ENCODE peak calls at places on chromosomes 5 and 9, in seven cellular contexts. C is PC-3, J is tibial nerve, N is ovary, O is Panc1, G is breast epithelium, D is uterus. U is an unnamed sample.

GRCh38 chr9:109537288-109537687 is 39.2 kb upstream of the PTPN3 start:
- DNase-seq in G (peak; percentile 50), D (no peak), N (no peak), O (no peak), J (no peak), C (no peak), U (no peak)

GRCh38 chr9:114350636-114351396 is 21.1 kb downstream of the ORM2 start:
- DNase-seq in J (no peak), G (no peak), D (no peak), N (no peak), C (no peak), O (no peak), U (no peak)

GRCh38 chr9:121883281-121884056 is 209.6 kb downstream of the TTLL11 start:
- DNase-seq in C (no peak), D (no peak), O (no peak), G (no peak), J (no peak), N (no peak), U (no peak)

GRCh38 chr9:132168347-132168746 is 6.5 kb downstream of the NTNG2 start:
- DNase-seq in D (no peak), N (no peak), O (no peak), J (no peak), G (no peak), C (peak; percentile 27), U (no peak)

GRCh38 chr5:53167836-53168235 is 58.3 kb upstream of the MOCS2 start:
- DNase-seq in O (no peak), D (peak; percentile 17), C (no peak), N (no peak), J (peak; percentile 77), G (peak; percentile 32), U (no peak)

GRCh38 chr5:74643160-74643562 is 2.6 kb upstream of the ENC1 start:
- DNase-seq in C (peak; percentile 90), G (no peak), N (no peak), O (peak; percentile 52), J (no peak), D (no peak), U (no peak)

GRCh38 chr5:96615223-96615622 is 47.0 kb upstream of the CAST start:
- DNase-seq in D (no peak), O (no peak), J (no peak), G (no peak), C (no peak), N (no peak), U (no peak)

GRCh38 chr5:119356384-119357188 is 767 bp downstream of the TNFAIP8 start:
- DNase-seq in G (no peak), C (no peak), O (no peak), D (no peak), J (no peak), N (no peak), U (no peak)

GRCh38 chr5:76652809-76653414 is 29.7 kb upstream of the F2RL2 start:
- DNase-seq in G (no peak), J (no peak), D (no peak), C (no peak), O (no peak), N (no peak), U (no peak)

GRCh38 chr5:62064993-62065392 is 241.0 kb upstream of the KIF2A start:
- DNase-seq in N (no peak), D (no peak), J (no peak), O (no peak), G (no peak), C (no peak), U (no peak)

GRCh38 chr9:108816037-108816436 is 39.7 kb downstream of the ACTL7B start:
- DNase-seq in G (no peak), O (no peak), N (no peak), J (no peak), C (no peak), D (no peak), U (peak; percentile 86)

GRCh38 chr9:115425614-115426013 is 307.7 kb upstream of the TNC start:
- DNase-seq in C (no peak), O (no peak), J (no peak), N (no peak), D (no peak), G (no peak), U (no peak)

GRCh38 chr5:63211413-63212132 is 633.0 kb downstream of the LRRC70 start:
- DNase-seq in D (no peak), J (no peak), C (no peak), N (no peak), O (no peak), G (no peak), U (no peak)

GRCh38 chr5:52743012-52743411 is 44.7 kb upstream of the ITGA1 start:
- DNase-seq in J (no peak), D (no peak), N (no peak), G (no peak), C (no peak), O (no peak), U (no peak)

GRCh38 chr9:132026932-132027585 is 52.6 kb downstream of the MED27 start:
- DNase-seq in C (peak; percentile 78), N (no peak), D (no peak), G (no peak), O (no peak), J (no peak), U (no peak)

GRCh38 chr5:172284275-172284971 is 859 bp upstream of the UBTD2 start:
- DNase-seq in G (no peak), N (no peak), D (no peak), O (no peak), C (peak; percentile 44), J (peak; percentile 63), U (no peak)

GRCh38 chr5:75460947-75461346 is 50.5 kb downstream of the CERT1 start:
- DNase-seq in N (no peak), D (no peak), C (no peak), G (no peak), J (no peak), O (no peak), U (no peak)

GRCh38 chr5:6633469-6634326 is 458 bp downstream of the SRD5A1 start:
- DNase-seq in J (no peak), D (no peak), O (no peak), N (no peak), G (no peak), C (peak; percentile 50), U (no peak)

GRCh38 chr5:31237159-31237558 is 43.7 kb downstream of the CDH6 start:
- DNase-seq in C (peak; percentile 14), J (no peak), D (no peak), G (no peak), O (no peak), N (no peak), U (no peak)

GRCh38 chr9:32886021-32886420 is 102.7 kb downstream of the TMEM215 start:
- DNase-seq in O (no peak), C (no peak), N (no peak), D (no peak), J (no peak), G (no peak), U (no peak)

GRCh38 chr5:19950897-19951296 is 37.1 kb downstream of the CDH18 start:
- DNase-seq in C (no peak), J (no peak), D (no peak), N (no peak), G (no peak), O (no peak), U (no peak)

GRCh38 chr5:62206150-62206829 is 99.7 kb upstream of the KIF2A start:
- DNase-seq in J (no peak), O (no peak), C (peak; percentile 17), G (no peak), D (no peak), N (no peak), U (no peak)

GRCh38 chr9:10050016-10050415 is 562.8 kb downstream of the PTPRD start:
- DNase-seq in J (no peak), N (no peak), D (no peak), C (no peak), G (no peak), O (no peak), U (no peak)

GRCh38 chr9:97046228-97046627 is 7.3 kb upstream of the CTSV start:
- DNase-seq in J (no peak), N (peak; percentile 28), D (no peak), C (peak; percentile 97), O (no peak), G (peak; percentile 93), U (no peak)

GRCh38 chr9:2964485-2964884 is 120.6 kb upstream of the PUM3 start:
- DNase-seq in C (no peak), O (no peak), G (no peak), N (no peak), J (peak; percentile 20), D (no peak), U (no peak)

GRCh38 chr9:14418262-14419200 is 104.6 kb upstream of the NFIB start:
- DNase-seq in C (peak; percentile 60), O (no peak), N (no peak), J (no peak), D (no peak), G (no peak), U (no peak)

DNA sequence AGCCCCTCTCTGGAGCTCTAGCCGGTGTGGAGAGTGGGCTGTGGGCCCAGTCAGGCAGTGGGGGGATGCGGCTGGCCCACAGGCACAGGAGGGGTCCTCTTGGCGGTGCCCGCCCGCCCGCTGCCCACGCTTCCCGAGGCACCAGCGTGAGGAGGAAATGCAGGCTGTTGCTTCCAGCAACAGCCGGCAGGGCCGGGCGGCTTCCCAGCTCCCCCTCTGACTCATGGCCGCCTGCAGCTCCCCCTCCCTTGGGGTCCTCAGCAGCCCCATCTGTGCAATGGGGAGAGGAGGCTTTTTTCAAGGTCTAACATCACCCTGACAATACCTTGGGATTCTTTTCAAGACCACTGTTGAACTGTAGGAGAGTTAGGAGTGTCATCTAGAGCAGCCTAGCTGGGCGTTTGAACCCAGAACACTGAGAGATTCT is 10.4 kb downstream of the CXXC5 start:
- DNase-seq in N (no peak), J (no peak), D (no peak), G (no peak), O (no peak), C (no peak), U (no peak)
- H3K4me1 ChIP-seq in N (peaks cover 24% of the 10 kb centered on the region), J (peaks cover 100% of the 10 kb centered on the region), D (peaks cover 4% of the 10 kb centered on the region), G (peaks cover 48% of the 10 kb centered on the region), O (peaks cover 92% of the 10 kb centered on the region), C (peaks cover 31% of the 10 kb centered on the region), U (peaks cover 98% of the 10 kb centered on the region)

GRCh38 chr5:149546974-149547373 is 4.3 kb downstream of the CSNK1A1 start:
- DNase-seq in J (no peak), D (no peak), N (no peak), G (no peak), O (no peak), C (peak; percentile 98), U (no peak)
- H3K4me1 ChIP-seq in J (peaks cover 69% of the 10 kb centered on the region), D (peaks cover 4% of the 10 kb centered on the region), N (peaks cover 19% of the 10 kb centered on the region), G (no peaks in the 10 kb centered on the region), O (peaks cover 25% of the 10 kb centered on the region), C (peaks cover 39% of the 10 kb centered on the region), U (peaks cover 74% of the 10 kb centered on the region)

GRCh38 chr9:120688758-120689157 is 25.5 kb downstream of the MEGF9 start:
- DNase-seq in J (no peak), O (no peak), G (no peak), N (no peak), D (no peak), C (no peak), U (no peak)
- H3K4me1 ChIP-seq in J (peaks cover 69% of the 10 kb centered on the region), O (no peaks in the 10 kb centered on the region), G (no peaks in the 10 kb centered on the region), N (no peaks in the 10 kb centered on the region), D (no peaks in the 10 kb centered on the region), C (peaks cover 17% of the 10 kb centered on the region), U (peaks cover 44% of the 10 kb centered on the region)

DNA sequence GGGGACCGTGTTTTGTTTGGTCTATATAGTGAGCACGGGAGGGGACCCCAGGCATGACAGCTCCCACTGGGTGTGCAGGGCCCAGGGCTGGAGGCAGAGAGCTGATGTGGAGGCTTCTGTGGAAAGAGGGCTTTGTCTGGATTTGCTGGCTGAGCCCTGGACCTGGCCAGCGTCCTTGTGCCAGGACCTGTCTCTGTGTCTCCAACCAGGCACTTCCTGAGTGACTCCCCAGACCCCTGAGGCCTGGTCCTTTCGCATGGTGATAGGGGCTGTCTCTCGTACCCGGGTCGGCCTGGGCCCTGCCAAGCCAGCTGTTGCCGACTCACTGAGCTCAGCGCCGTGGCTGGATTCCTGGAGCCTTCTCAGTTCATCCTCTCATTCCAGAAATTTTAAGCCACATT is 77.6 kb downstream of the ADAMTS2 start:
- DNase-seq in C (no peak), O (no peak), J (no peak), G (no peak), D (no peak), N (peak; percentile 19), U (no peak)
- H3K4me1 ChIP-seq in C (no peaks in the 10 kb centered on the region), O (no peaks in the 10 kb centered on the region), J (peaks cover 87% of the 10 kb centered on the region), G (peaks cover 31% of the 10 kb centered on the region), D (peaks cover 33% of the 10 kb centered on the region), N (peaks cover 56% of the 10 kb centered on the region), U (peaks cover 31% of the 10 kb centered on the region)